ENCODE peak calls at places on chromosomes 3 and 15, in four cellular contexts. C, L, W and D are unnamed samples.

GRCh38 chr3:182165234-182165633 is 453.5 kb downstream of the SOX2 start:
- DNase-seq in C (no peak), L (no peak), W (no peak), D (no peak)

GRCh38 chr3:89049119-89049518 is 58.3 kb upstream of the EPHA3 start:
- DNase-seq in C (no peak), L (no peak), W (no peak), D (no peak)

GRCh38 chr15:60964527-60964926 is 264.6 kb downstream of the RORA start:
- DNase-seq in C (no peak), L (no peak), W (no peak), D (no peak)

GRCh38 chr15:85477730-85478129 is 97.3 kb downstream of the AKAP13 start:
- DNase-seq in C (no peak), L (no peak), W (no peak), D (no peak)

GRCh38 chr3:168989396-168989795 is 674.1 kb downstream of the MECOM start:
- DNase-seq in C (no peak), L (no peak), W (no peak), D (no peak)

GRCh38 chr3:851098-851790 is 241.6 kb upstream of the CNTN6 start:
- DNase-seq in C (peak; percentile 6), L (no peak), W (no peak), D (peak; percentile 15)

GRCh38 chr15:81182031-81182745 is 14.5 kb upstream of the IL16 start:
- DNase-seq in C (no peak), L (no peak), W (no peak), D (no peak)

GRCh38 chr3:100068758-100069345 is 45.4 kb downstream of the FILIP1L start:
- DNase-seq in C (peak; percentile 72), L (peak; percentile 84), W (peak; percentile 29), D (peak; percentile 77)

GRCh38 chr3:100402150-100402706 is 889 bp downstream of the LNP1 start:
- DNase-seq in C (no peak), L (no peak), W (no peak), D (no peak)

GRCh38 chr3:171320721-171321120 is 139.5 kb downstream of the TNIK start:
- DNase-seq in C (no peak), L (no peak), W (no peak), D (no peak)

GRCh38 chr15:95559875-95560394 is 770.6 kb upstream of the NR2F2 start:
- DNase-seq in C (no peak), L (no peak), W (peak; percentile 5), D (no peak)

GRCh38 chr3:184679056-184679502 is 32.8 kb downstream of the MAGEF1 start:
- DNase-seq in C (no peak), L (no peak), W (no peak), D (no peak)

GRCh38 chr15:63043391-63044076 is 987 bp downstream of the TPM1 start:
- DNase-seq in C (peak; percentile 40), L (peak; percentile 26), W (no peak), D (peak; percentile 48)

GRCh38 chr3:45917146-45917885 is 25.9 kb upstream of the CXCR6 start:
- DNase-seq in C (no peak), L (no peak), W (no peak), D (no peak)

GRCh38 chr3:194396561-194396896 is 2.5 kb downstream of the GP5 start:
- DNase-seq in C (no peak), L (no peak), W (no peak), D (no peak)

GRCh38 chr3:59783468-59783988 is 733.7 kb upstream of the CFAP20DC start:
- DNase-seq in C (no peak), L (no peak), W (no peak), D (no peak)

GRCh38 chr3:11155341-11156025 is 1.2 kb downstream of the HRH1 start:
- DNase-seq in C (no peak), L (peak; percentile 74), W (peak; percentile 70), D (no peak)

GRCh38 chr3:160018959-160019358 is 30.3 kb downstream of the IL12A start:
- DNase-seq in C (no peak), L (no peak), W (no peak), D (no peak)

GRCh38 chr15:44102675-44103254 is 92.3 kb downstream of the FRMD5 start:
- DNase-seq in C (no peak), L (no peak), W (peak; percentile 30), D (no peak)

GRCh38 chr3:197499427-197499826 is 56.3 kb downstream of the BDH1 start:
- DNase-seq in C (no peak), L (no peak), W (peak; percentile 99), D (peak; percentile 62)

GRCh38 chr15:77482570-77482969 is 61.9 kb downstream of the HMG20A start:
- DNase-seq in C (no peak), L (no peak), W (no peak), D (no peak)

GRCh38 chr3:171646357-171647133 is 163.7 kb downstream of the PLD1 start:
- DNase-seq in C (peak; percentile 68), L (no peak), W (no peak), D (peak; percentile 49)

GRCh38 chr3:133158686-133159085 is 120.5 kb downstream of the TMEM108 start:
- DNase-seq in C (no peak), L (no peak), W (no peak), D (no peak)